ENCODE peak calls at places on chromosomes 4 and X, in five cellular contexts. P is A549, Z is astrocyte of the spinal cord, N is Caco-2, Y is neural crest cell. U is an unnamed sample.

GRCh38 chr4:52015366-52015765 is 4.8 kb downstream of the LRRC66 start:
- DNase-seq in P (no peak), Z (no peak), N (no peak), Y (no peak), U (no peak)

GRCh38 chr4:132540268-132540667 is 608.8 kb upstream of the PCDH10 start:
- DNase-seq in P (no peak), Z (no peak), N (no peak), Y (no peak), U (no peak)

GRCh38 chr4:152936446-152937279 is 540 bp downstream of the FHDC1 start:
- DNase-seq in P (peak), Z (no peak), N (peak), Y (peak), U (no peak)

GRCh38 chr4:53039741-53040458 is 177.8 kb downstream of the RASL11B start:
- DNase-seq in P (no peak), Z (no peak), N (no peak), Y (no peak), U (no peak)

GRCh38 chr4:74362347-74362746 is 2.6 kb upstream of the EREG start:
- DNase-seq in P (no peak), Z (no peak), N (no peak), Y (no peak), U (no peak)

GRCh38 chrX:8090906-8091305 is 80.2 kb downstream of the VCX2 start:
- DNase-seq in P (no peak), Z (no peak), N (no peak), Y (no peak), U (no peak)

GRCh38 chrX:69988955-69989394 is 60.8 kb downstream of the AWAT2 start:
- DNase-seq in P (no peak), Z (no peak), N (no peak), Y (no peak), U (no peak)

GRCh38 chrX:107025538-107025937 is 25.5 kb upstream of the MORC4 start:
- DNase-seq in P (peak), Z (peak), N (no peak), Y (no peak), U (no peak)

GRCh38 chr4:31370866-31371465 is 650.8 kb downstream of the PCDH7 start:
- DNase-seq in P (peak), Z (peak), N (no peak), Y (no peak), U (no peak)

GRCh38 chrX:42771836-42772335 is 6.1 kb downstream of the PPP1R2C start:
- DNase-seq in P (no peak), Z (no peak), N (no peak), Y (no peak), U (no peak)

GRCh38 chr4:129111919-129112318 is 16.0 kb downstream of the C4orf33 start:
- DNase-seq in P (no peak), Z (no peak), N (no peak), Y (no peak), U (no peak)

GRCh38 chrX:22085969-22086368 is 53.8 kb downstream of the PHEX start:
- DNase-seq in P (no peak), Z (no peak), N (no peak), Y (no peak), U (no peak)

GRCh38 chr4:56139241-56139827 is 190.6 kb downstream of the CEP135 start:
- DNase-seq in P (no peak), Z (no peak), N (no peak), Y (no peak), U (no peak)

DNA sequence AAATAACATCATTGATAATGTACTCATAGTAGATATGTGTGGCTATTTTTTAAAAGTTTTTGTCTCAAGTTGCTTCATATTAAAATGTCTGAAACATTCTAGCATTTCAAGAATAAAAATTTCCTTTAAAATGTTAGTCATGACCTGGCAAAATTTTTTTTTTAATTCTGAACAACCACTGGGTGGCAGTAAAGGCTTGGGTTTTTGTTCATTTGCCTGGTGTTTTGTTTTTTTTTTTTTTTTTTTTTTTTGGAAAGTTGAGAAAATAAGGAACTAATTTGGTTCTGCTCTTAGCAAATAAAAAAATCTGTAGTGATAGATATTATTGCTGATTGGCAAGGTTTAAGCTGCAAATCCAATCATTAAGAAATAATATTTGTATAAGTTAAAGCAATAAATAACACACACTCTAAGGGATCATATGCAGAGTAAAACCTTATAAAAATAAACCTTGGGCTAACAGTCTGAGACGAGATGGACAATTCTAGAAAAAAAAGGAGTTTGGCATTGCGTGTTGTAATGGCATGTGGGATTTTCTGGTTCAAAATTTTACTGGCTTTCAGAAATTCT is 81.4 kb downstream of the CEP44 start:
- DNase-seq in P (peak), Z (peak), N (no peak), Y (peak), U (no peak)
- TF ChIP-seq CTCF in P (peak), Z (peak), N (peak), Y (peak), U (peak)

GRCh38 chr4:174714393-174715211 is 114.4 kb downstream of the GLRA3 start:
- DNase-seq in P (peak), Z (peak), N (peak), Y (peak), U (peak)
- TF ChIP-seq CTCF in P (peak), Z (peak), N (peak), Y (peak), U (peak)

DNA sequence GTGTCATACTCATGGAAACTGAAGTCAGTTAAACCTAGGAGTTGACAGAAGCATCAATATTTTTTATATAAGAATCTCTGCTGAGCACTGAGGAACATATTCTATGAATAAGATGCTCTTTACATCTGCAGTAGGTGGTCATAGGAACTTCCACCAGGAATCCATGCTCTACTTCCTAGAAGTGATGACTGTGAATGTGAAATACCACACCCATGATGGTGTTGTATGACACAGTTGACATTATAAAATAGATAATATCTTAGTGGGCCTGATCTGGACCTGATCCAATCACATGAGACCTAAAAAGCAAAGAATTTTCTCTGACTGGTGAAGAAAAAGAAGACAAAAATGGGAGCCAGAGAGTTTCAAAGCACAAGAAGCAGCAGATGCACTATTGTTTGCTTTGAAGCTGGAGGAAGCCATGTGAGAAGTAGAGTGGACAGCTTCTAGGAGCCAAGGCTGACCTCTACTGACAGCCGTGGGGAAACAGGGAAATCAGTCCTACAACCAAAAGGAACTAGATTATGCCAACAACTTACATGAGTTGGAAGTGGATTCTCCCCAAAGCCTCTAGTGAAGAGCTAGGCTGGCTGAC is 68.6 kb upstream of the HS3ST1 start:
- DNase-seq in P (no peak), Z (no peak), N (no peak), Y (no peak), U (no peak)
- TF ChIP-seq CTCF in P (no peak), Z (no peak), N (no peak), Y (no peak), U (peak)

GRCh38 chr4:122759639-122760310 is 27.3 kb downstream of the BBS12 start:
- DNase-seq in P (no peak), Z (peak), N (no peak), Y (no peak), U (no peak)
- TF ChIP-seq CTCF in P (peak), Z (peak), N (peak), Y (peak), U (no peak)

DNA sequence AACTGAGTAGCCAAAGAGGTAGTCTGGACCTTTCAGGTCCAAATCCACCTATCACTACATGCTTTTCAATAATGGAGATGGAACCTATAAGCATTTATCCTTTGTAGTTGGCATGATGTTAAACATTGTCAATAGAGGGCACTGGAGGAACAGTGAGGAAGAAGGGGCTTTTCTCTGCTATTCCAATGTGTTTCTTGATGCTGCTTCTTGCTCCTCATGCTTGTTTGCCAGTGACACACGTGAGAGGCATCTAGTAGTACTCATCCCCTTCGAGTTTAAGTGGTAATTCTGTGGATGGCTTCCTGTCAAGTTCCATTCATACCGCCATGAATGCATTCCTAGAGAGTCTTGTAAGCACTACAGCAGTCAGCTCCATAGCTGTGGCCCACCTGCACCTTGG is 84.0 kb downstream of the NAA11 start:
- DNase-seq in P (no peak), Z (peak), N (no peak), Y (no peak), U (no peak)
- TF ChIP-seq CTCF in P (no peak), Z (peak), N (no peak), Y (no peak), U (peak)

GRCh38 chr4:141658316-141658715 is 21.9 kb downstream of the IL15 start:
- DNase-seq in P (no peak), Z (no peak), N (no peak), Y (no peak), U (no peak)

GRCh38 chr4:141656031-141656430 is 19.6 kb downstream of the IL15 start:
- DNase-seq in P (no peak), Z (no peak), N (no peak), Y (no peak), U (no peak)

GRCh38 chr4:141657550-141657949 is 21.2 kb downstream of the IL15 start:
- DNase-seq in P (no peak), Z (no peak), N (no peak), Y (no peak), U (no peak)

GRCh38 chr4:141652161-141652778 is 15.9 kb downstream of the IL15 start:
- DNase-seq in P (no peak), Z (peak), N (no peak), Y (no peak), U (no peak)

GRCh38 chr4:141654098-141654497 is 17.7 kb downstream of the IL15 start:
- DNase-seq in P (peak), Z (peak), N (peak), Y (peak), U (no peak)
- TF ChIP-seq CTCF in P (peak), Z (peak), N (peak), Y (peak), U (peak)

DNA sequence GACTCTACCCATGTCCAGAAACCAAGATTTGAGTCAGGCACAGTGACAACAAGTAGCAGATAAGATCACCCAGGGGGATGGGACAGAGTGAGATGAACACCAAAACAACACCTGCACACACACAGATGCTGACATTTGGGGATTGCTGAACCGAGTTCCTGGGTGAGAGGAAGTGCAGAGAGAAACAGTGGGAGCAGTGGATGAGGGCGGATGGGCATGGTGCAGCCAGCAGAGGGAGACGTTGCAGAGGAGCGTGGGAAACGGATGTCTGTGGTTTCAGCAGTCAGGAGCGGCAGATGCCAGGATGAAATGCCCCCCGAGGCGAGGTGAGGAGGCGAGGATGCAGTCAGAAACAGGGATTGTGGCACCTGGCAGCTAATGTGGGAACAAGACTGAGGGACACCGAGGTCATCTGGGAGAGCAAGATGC is 78.6 kb upstream of the STS start:
- DNase-seq in P (no peak), Z (no peak), N (no peak), Y (no peak), U (no peak)
- TF ChIP-seq CTCF in P (no peak), Z (peak), N (no peak), Y (peak), U (peak)

GRCh38 chr4:150973626-150974250 is 41.3 kb downstream of the LRBA start:
- DNase-seq in P (no peak), Z (no peak), N (no peak), Y (no peak), U (no peak)
- TF ChIP-seq CTCF in P (no peak), Z (no peak), N (no peak), Y (no peak), U (no peak)

GRCh38 chr4:6909113-6909969 is at the start of gene TBC1D14:
- DNase-seq in P (peak), Z (peak), N (peak), Y (peak), U (no peak)
- TF ChIP-seq CTCF in P (no peak), Z (peak), N (no peak), Y (peak), U (peak)

GRCh38 chr4:29081230-29081955 is 1638.8 kb upstream of the PCDH7 start:
- DNase-seq in P (no peak), Z (peak), N (no peak), Y (no peak), U (no peak)
- TF ChIP-seq CTCF in P (no peak), Z (peak), N (no peak), Y (peak), U (no peak)